ENCODE peak calls at places on chromosomes 3 and 15, in five cellular contexts. F is A549, B is T-helper 9 cell, N is SHP77, E is RCC 7860. P is an unnamed sample.

GRCh38 chr3:32614956-32615355 is 44.3 kb upstream of the DYNC1LI1 start:
- DNase-seq in F (no peak), B (no peak), N (no peak), E (no peak), P (no peak)

GRCh38 chr3:187630421-187630820 is 39.8 kb downstream of the SST start:
- DNase-seq in F (no peak), B (no peak), N (no peak), E (no peak), P (no peak)

GRCh38 chr3:123749716-123750115 is 134.4 kb downstream of the MYLK start:
- DNase-seq in F (peak; percentile 35), B (no peak), N (no peak), E (peak; percentile 91), P (peak; percentile 37)

GRCh38 chr15:78929536-78930264 is 15.1 kb downstream of the CTSH start:
- DNase-seq in F (no peak), B (no peak), N (no peak), E (no peak), P (no peak)

GRCh38 chr15:66654718-66655375 is 47.2 kb upstream of the SMAD6 start:
- DNase-seq in F (no peak), B (no peak), N (no peak), E (no peak), P (no peak)

GRCh38 chr3:16513141-16514020 is at the start of gene RFTN1:
- DNase-seq in F (no peak), B (peak; percentile 29), N (no peak), E (peak; percentile 50), P (no peak)

GRCh38 chr3:108472011-108472591 is 38.3 kb downstream of the MYH15 start:
- DNase-seq in F (peak; percentile 73), B (no peak), N (no peak), E (peak; percentile 90), P (peak; percentile 49)

GRCh38 chr15:64356443-64357040 is 569 bp upstream of the CSNK1G1 start:
- DNase-seq in F (peak; percentile 90), B (no peak), N (peak; percentile 86), E (no peak), P (no peak)

GRCh38 chr3:114223146-114223545 is 14.2 kb downstream of the ZNF80 start:
- DNase-seq in F (no peak), B (no peak), N (no peak), E (no peak), P (no peak)

GRCh38 chr3:52779411-52780297 is 2.3 kb downstream of the ITIH1 start:
- DNase-seq in F (no peak), B (no peak), N (no peak), E (no peak), P (no peak)

GRCh38 chr3:101179637-101180036 is 140.7 kb downstream of the IMPG2 start:
- DNase-seq in F (no peak), B (no peak), N (no peak), E (peak; percentile 14), P (no peak)